ENCODE peak calls at places on chromosomes 13 and 19, in six cellular contexts. One of them, this sample, is unnamed.

GRCh38 chr13:29952245-29952644 is 101.8 kb upstream of the UBL3 start:
- DNase-seq in AG10803: no peak
- DNase-seq in kidney: no peak
- DNase-seq in adrenal gland: no peak
- DNase-seq in progenitor cell of endocrine pancreas: no peak
- DNase-seq in nephron progenitor cell: no peak
- DNase-seq in this sample: no peak

GRCh38 chr13:24215732-24216131 is 55.2 kb downstream of the SPATA13 start:
- DNase-seq in progenitor cell of endocrine pancreas: no peak
- DNase-seq in kidney: no peak
- DNase-seq in adrenal gland: peak
- DNase-seq in nephron progenitor cell: no peak
- DNase-seq in AG10803: peak
- DNase-seq in this sample: no peak

GRCh38 chr13:112931028-112931934 is 37.7 kb upstream of the MCF2L start:
- DNase-seq in AG10803: peak
- DNase-seq in adrenal gland: peak
- DNase-seq in progenitor cell of endocrine pancreas: no peak
- DNase-seq in nephron progenitor cell: peak
- DNase-seq in kidney: no peak
- DNase-seq in this sample: no peak

GRCh38 chr13:99371956-99372355 is 64.8 kb upstream of the GPR183 start:
- DNase-seq in adrenal gland: no peak
- DNase-seq in nephron progenitor cell: no peak
- DNase-seq in kidney: peak
- DNase-seq in AG10803: no peak
- DNase-seq in progenitor cell of endocrine pancreas: no peak
- DNase-seq in this sample: no peak

GRCh38 chr19:34786236-34786635 is 13.2 kb upstream of the ZNF599 start:
- DNase-seq in nephron progenitor cell: no peak
- DNase-seq in adrenal gland: no peak
- DNase-seq in AG10803: no peak
- DNase-seq in progenitor cell of endocrine pancreas: no peak
- DNase-seq in kidney: no peak
- DNase-seq in this sample: no peak

GRCh38 chr19:47447470-47448359 is 24.0 kb downstream of the SLC8A2 start:
- DNase-seq in adrenal gland: peak
- DNase-seq in kidney: peak
- DNase-seq in nephron progenitor cell: peak
- DNase-seq in progenitor cell of endocrine pancreas: peak
- DNase-seq in AG10803: no peak
- DNase-seq in this sample: no peak

GRCh38 chr13:65600702-65601101 is 1629.4 kb downstream of the PCDH9 start:
- DNase-seq in nephron progenitor cell: no peak
- DNase-seq in adrenal gland: no peak
- DNase-seq in AG10803: peak
- DNase-seq in kidney: no peak
- DNase-seq in progenitor cell of endocrine pancreas: no peak
- DNase-seq in this sample: no peak

GRCh38 chr19:42316223-42317211 is 3.4 kb downstream of the TMEM145 start:
- DNase-seq in progenitor cell of endocrine pancreas: no peak
- DNase-seq in AG10803: peak
- DNase-seq in adrenal gland: no peak
- DNase-seq in nephron progenitor cell: no peak
- DNase-seq in kidney: no peak
- DNase-seq in this sample: no peak

GRCh38 chr19:16015805-16016173 is 60.5 kb upstream of the TPM4 start:
- DNase-seq in kidney: peak
- DNase-seq in nephron progenitor cell: no peak
- DNase-seq in adrenal gland: no peak
- DNase-seq in AG10803: no peak
- DNase-seq in progenitor cell of endocrine pancreas: no peak
- DNase-seq in this sample: no peak

GRCh38 chr13:52010890-52011689 is at the start of gene ATP7B:
- DNase-seq in progenitor cell of endocrine pancreas: peak
- DNase-seq in adrenal gland: peak
- DNase-seq in kidney: peak
- DNase-seq in nephron progenitor cell: peak
- DNase-seq in AG10803: no peak
- DNase-seq in this sample: no peak
- TF ChIP-seq CTCF in progenitor cell of endocrine pancreas: peak
- TF ChIP-seq CTCF in adrenal gland: no peak
- TF ChIP-seq CTCF in kidney: no peak
- TF ChIP-seq CTCF in nephron progenitor cell: no peak
- TF ChIP-seq CTCF in AG10803: peak
- TF ChIP-seq CTCF in this sample: no peak

DNA sequence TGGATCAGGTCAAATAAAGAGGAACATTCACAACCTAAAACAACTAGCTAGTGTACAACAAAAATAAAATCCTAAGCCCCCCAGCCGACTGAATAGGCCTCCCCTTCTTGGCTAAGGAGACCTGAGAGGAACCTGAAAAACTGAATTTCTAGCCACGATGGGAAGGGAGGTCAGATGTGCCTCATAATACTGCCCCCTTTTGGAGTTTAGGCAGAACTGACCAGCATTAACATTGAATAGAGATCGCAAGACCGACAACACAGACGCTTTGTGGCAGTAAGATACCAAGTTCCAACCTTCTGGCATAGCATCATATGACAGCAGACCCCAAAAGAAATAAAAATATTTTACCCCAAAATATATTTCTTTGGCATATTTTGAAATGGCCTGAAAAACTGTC is 15.9 kb downstream of the CBY2 start:
- DNase-seq in AG10803: peak
- DNase-seq in nephron progenitor cell: no peak
- DNase-seq in kidney: no peak
- DNase-seq in progenitor cell of endocrine pancreas: no peak
- DNase-seq in adrenal gland: no peak
- DNase-seq in this sample: no peak
- TF ChIP-seq CTCF in AG10803: peak
- TF ChIP-seq CTCF in nephron progenitor cell: peak
- TF ChIP-seq CTCF in kidney: peak
- TF ChIP-seq CTCF in progenitor cell of endocrine pancreas: peak
- TF ChIP-seq CTCF in adrenal gland: peak
- TF ChIP-seq CTCF in this sample: peak

GRCh38 chr19:40217921-40218890 is at the start of gene TTC9B:
- DNase-seq in progenitor cell of endocrine pancreas: no peak
- DNase-seq in adrenal gland: no peak
- DNase-seq in nephron progenitor cell: peak
- DNase-seq in AG10803: no peak
- DNase-seq in kidney: no peak
- DNase-seq in this sample: no peak
- TF ChIP-seq CTCF in progenitor cell of endocrine pancreas: no peak
- TF ChIP-seq CTCF in adrenal gland: no peak
- TF ChIP-seq CTCF in nephron progenitor cell: no peak
- TF ChIP-seq CTCF in AG10803: no peak
- TF ChIP-seq CTCF in kidney: no peak
- TF ChIP-seq CTCF in this sample: no peak

DNA sequence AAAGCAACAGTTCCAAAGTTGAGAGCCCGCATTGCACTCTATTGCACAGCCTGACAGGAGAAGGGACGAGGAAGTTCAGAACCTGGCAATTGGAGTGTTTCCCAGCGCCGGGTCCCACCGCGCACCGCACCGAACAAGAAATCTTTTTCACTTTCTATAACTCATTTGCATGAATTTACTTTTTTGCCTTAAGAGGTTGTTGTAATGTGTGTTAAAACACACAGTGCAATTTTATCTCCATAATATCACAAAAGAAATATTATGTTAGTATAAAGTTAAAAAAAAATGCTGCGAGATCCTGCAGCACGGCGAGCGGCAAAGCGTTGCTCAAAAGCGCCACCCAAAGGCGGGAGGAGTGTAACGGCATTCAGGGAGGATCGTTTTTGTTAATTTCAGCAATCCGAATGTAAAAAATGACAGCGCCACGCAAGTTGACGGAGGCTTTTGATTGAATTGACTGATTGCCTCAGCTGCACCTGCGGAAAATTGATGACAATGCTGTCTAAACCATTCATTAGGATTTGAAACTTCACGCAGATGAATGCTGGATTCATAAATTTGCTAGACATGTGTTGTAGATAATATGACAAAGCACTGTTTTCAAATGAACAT is 303.6 kb upstream of the ZNF507 start:
- DNase-seq in progenitor cell of endocrine pancreas: peak
- DNase-seq in adrenal gland: peak
- DNase-seq in nephron progenitor cell: peak
- DNase-seq in kidney: no peak
- DNase-seq in AG10803: peak
- DNase-seq in this sample: peak
- TF ChIP-seq CTCF in progenitor cell of endocrine pancreas: peak
- TF ChIP-seq CTCF in adrenal gland: peak
- TF ChIP-seq CTCF in nephron progenitor cell: peak
- TF ChIP-seq CTCF in kidney: peak
- TF ChIP-seq CTCF in AG10803: peak
- TF ChIP-seq CTCF in this sample: peak

DNA sequence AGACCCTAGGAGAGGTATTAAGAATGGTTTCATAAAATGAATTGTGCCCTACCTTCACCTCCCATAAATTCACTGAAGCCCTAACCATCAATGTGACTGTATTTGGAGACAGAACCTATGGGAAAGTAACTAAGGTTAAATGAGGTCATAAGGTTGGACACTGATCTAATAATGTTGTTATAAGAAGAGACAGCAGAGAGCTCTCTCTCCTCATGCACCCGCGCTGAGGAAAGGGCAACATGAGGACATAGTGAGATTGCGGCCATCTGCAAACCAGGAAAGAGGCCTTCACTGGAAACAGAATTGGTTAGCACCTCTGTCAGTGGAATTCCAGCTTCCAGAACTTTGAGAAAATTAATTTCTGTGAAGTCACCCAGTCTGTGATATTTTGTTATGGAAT is 1396.1 kb upstream of the MIR17HG start:
- DNase-seq in adrenal gland: no peak
- DNase-seq in AG10803: no peak
- DNase-seq in progenitor cell of endocrine pancreas: no peak
- DNase-seq in nephron progenitor cell: peak
- DNase-seq in kidney: no peak
- DNase-seq in this sample: no peak
- TF ChIP-seq CTCF in adrenal gland: no peak
- TF ChIP-seq CTCF in AG10803: no peak
- TF ChIP-seq CTCF in progenitor cell of endocrine pancreas: no peak
- TF ChIP-seq CTCF in nephron progenitor cell: no peak
- TF ChIP-seq CTCF in kidney: no peak
- TF ChIP-seq CTCF in this sample: no peak

GRCh38 chr13:41056194-41056593 is 5.1 kb upstream of the WBP4 start:
- DNase-seq in kidney: no peak
- DNase-seq in adrenal gland: no peak
- DNase-seq in AG10803: no peak
- DNase-seq in nephron progenitor cell: no peak
- DNase-seq in progenitor cell of endocrine pancreas: no peak
- DNase-seq in this sample: no peak

GRCh38 chr13:41053384-41053826 is 7.9 kb upstream of the WBP4 start:
- DNase-seq in AG10803: peak
- DNase-seq in progenitor cell of endocrine pancreas: no peak
- DNase-seq in adrenal gland: no peak
- DNase-seq in nephron progenitor cell: no peak
- DNase-seq in kidney: no peak
- DNase-seq in this sample: no peak

GRCh38 chr13:41054212-41054877 is 7.0 kb upstream of the WBP4 start:
- DNase-seq in kidney: no peak
- DNase-seq in adrenal gland: no peak
- DNase-seq in progenitor cell of endocrine pancreas: no peak
- DNase-seq in nephron progenitor cell: peak
- DNase-seq in AG10803: peak
- DNase-seq in this sample: no peak

GRCh38 chr13:41056996-41057711 is 4.2 kb upstream of the WBP4 start:
- DNase-seq in progenitor cell of endocrine pancreas: no peak
- DNase-seq in AG10803: no peak
- DNase-seq in adrenal gland: no peak
- DNase-seq in kidney: no peak
- DNase-seq in nephron progenitor cell: no peak
- DNase-seq in this sample: no peak

GRCh38 chr13:41054919-41055619 is 6.2 kb upstream of the WBP4 start:
- DNase-seq in nephron progenitor cell: no peak
- DNase-seq in progenitor cell of endocrine pancreas: no peak
- DNase-seq in AG10803: no peak
- DNase-seq in kidney: no peak
- DNase-seq in adrenal gland: no peak
- DNase-seq in this sample: no peak
- TF ChIP-seq CTCF in nephron progenitor cell: no peak
- TF ChIP-seq CTCF in progenitor cell of endocrine pancreas: peak
- TF ChIP-seq CTCF in AG10803: peak
- TF ChIP-seq CTCF in kidney: no peak
- TF ChIP-seq CTCF in adrenal gland: no peak
- TF ChIP-seq CTCF in this sample: peak

DNA sequence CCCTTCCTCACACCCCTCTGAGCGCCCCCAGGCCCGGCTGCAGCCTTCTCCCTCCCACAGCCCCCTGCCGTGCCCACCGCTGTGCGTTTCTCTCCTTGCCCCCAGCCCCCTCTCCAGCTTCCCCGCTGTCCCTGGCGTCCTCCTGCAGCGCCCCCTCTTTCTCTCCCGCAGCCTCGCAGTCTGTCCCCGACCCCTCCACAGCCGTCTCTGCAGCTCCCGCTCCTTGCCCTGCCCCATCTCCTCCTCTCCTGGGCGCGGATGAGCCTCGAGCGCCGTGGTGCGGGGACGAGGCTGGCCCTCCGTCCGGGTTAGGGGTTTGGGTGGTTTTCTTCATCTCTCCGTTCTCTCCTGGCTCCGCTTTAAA is 1.1 kb downstream of the KMT5C start:
- DNase-seq in progenitor cell of endocrine pancreas: peak
- DNase-seq in nephron progenitor cell: peak
- DNase-seq in AG10803: no peak
- DNase-seq in kidney: no peak
- DNase-seq in adrenal gland: no peak
- DNase-seq in this sample: no peak
- TF ChIP-seq CTCF in progenitor cell of endocrine pancreas: peak
- TF ChIP-seq CTCF in nephron progenitor cell: no peak
- TF ChIP-seq CTCF in AG10803: no peak
- TF ChIP-seq CTCF in kidney: no peak
- TF ChIP-seq CTCF in adrenal gland: no peak
- TF ChIP-seq CTCF in this sample: peak

GRCh38 chr13:28753208-28753892 is 34.6 kb upstream of the SLC46A3 start:
- DNase-seq in kidney: no peak
- DNase-seq in AG10803: peak
- DNase-seq in adrenal gland: peak
- DNase-seq in nephron progenitor cell: no peak
- DNase-seq in progenitor cell of endocrine pancreas: no peak
- DNase-seq in this sample: no peak
- TF ChIP-seq CTCF in kidney: peak
- TF ChIP-seq CTCF in AG10803: peak
- TF ChIP-seq CTCF in adrenal gland: peak
- TF ChIP-seq CTCF in nephron progenitor cell: no peak
- TF ChIP-seq CTCF in progenitor cell of endocrine pancreas: no peak
- TF ChIP-seq CTCF in this sample: no peak

This sample was measured in D721Med.